ENCODE peak calls at places on chromosomes 2 and 18, in four cellular contexts. A is heart right ventricle, D is anterior cingulate cortex, Y is B cell. J is an unnamed sample.

GRCh38 chr2:225177098-225177497 is 134.8 kb upstream of the DOCK10 start:
- DNase-seq in Y (no peak), A (no peak), D (no peak), J (no peak)

GRCh38 chr18:5618037-5618688 is 74.4 kb upstream of the EPB41L3 start:
- DNase-seq in A (no peak), Y (no peak), D (no peak), J (no peak)

GRCh38 chr2:127066942-127067341 is 40.0 kb downstream of the BIN1 start:
- DNase-seq in Y (no peak), A (peak; percentile 36), D (no peak), J (no peak)

GRCh38 chr2:177489719-177490301 is 97.2 kb downstream of the AGPS start:
- DNase-seq in D (no peak), A (peak; percentile 13), Y (no peak), J (peak; percentile 5)

GRCh38 chr2:189982777-189983394 is 79.6 kb downstream of the MSTN start:
- DNase-seq in D (no peak), A (no peak), Y (no peak), J (no peak)

GRCh38 chr2:33134086-33134763 is 187.5 kb downstream of the LTBP1 start:
- DNase-seq in D (no peak), Y (no peak), A (peak; percentile 57), J (no peak)

GRCh38 chr2:38528008-38528442 is 74.7 kb downstream of the HNRNPLL start:
- DNase-seq in Y (peak; percentile 39), D (peak; percentile 14), A (peak; percentile 33), J (no peak)

GRCh38 chr18:62914868-62915267 is 199.5 kb downstream of the PHLPP1 start:
- DNase-seq in D (no peak), Y (no peak), A (no peak), J (no peak)

GRCh38 chr2:120894936-120895335 is 159.3 kb downstream of the GLI2 start:
- DNase-seq in A (no peak), Y (no peak), D (no peak), J (no peak)

GRCh38 chr2:152861349-152861942 is 143.0 kb downstream of the ARL6IP6 start:
- DNase-seq in D (no peak), Y (no peak), A (peak; percentile 11), J (peak; percentile 21)

GRCh38 chr2:44549099-44549471 is 187.3 kb downstream of the CAMKMT start:
- DNase-seq in A (no peak), D (no peak), Y (no peak), J (no peak)

GRCh38 chr2:17621781-17622180 is 81.3 kb downstream of the VSNL1 start:
- DNase-seq in D (no peak), A (no peak), Y (no peak), J (no peak)

GRCh38 chr2:26550276-26551015 is 72.5 kb upstream of the OTOF start:
- DNase-seq in D (no peak), Y (no peak), A (no peak), J (no peak)

GRCh38 chr2:27191107-27191829 is 20.6 kb upstream of the ATRAID start:
- DNase-seq in Y (no peak), A (peak; percentile 44), D (no peak), J (peak; percentile 60)

GRCh38 chr2:156221703-156222102 is 110.8 kb downstream of the NR4A2 start:
- DNase-seq in A (no peak), D (no peak), Y (no peak), J (no peak)

GRCh38 chr2:68319397-68320117 is at the start of gene CNRIP1:
- DNase-seq in Y (peak; percentile 63), A (peak; percentile 87), D (peak; percentile 43), J (peak; percentile 33)

GRCh38 chr2:79511320-79511951 is 1.4 kb upstream of the CTNNA2 start:
- DNase-seq in A (peak; percentile 4), D (no peak), Y (no peak), J (peak; percentile 28)

GRCh38 chr2:165725421-165725820 is 68.6 kb downstream of the GALNT3 start:
- DNase-seq in D (no peak), A (no peak), Y (no peak), J (no peak)

GRCh38 chr18:54444309-54444914 is 86.7 kb downstream of the C18orf54 start:
- DNase-seq in A (peak; percentile 20), D (peak; percentile 4), Y (no peak), J (peak; percentile 44)

GRCh38 chr2:556494-556893 is 120.7 kb downstream of the TMEM18 start:
- DNase-seq in A (no peak), Y (no peak), D (no peak), J (no peak)

GRCh38 chr2:62321890-62322289 is 126.0 kb downstream of the B3GNT2 start:
- DNase-seq in Y (no peak), A (no peak), D (no peak), J (no peak)

GRCh38 chr2:199739413-199740110 is 111.4 kb downstream of the FTCDNL1 start:
- DNase-seq in D (peak; percentile 63), Y (peak; percentile 21), A (peak; percentile 50), J (peak; percentile 44)